ENCODE peak calls at places on chromosome 13, in four cellular contexts. R, O, N and B are unnamed samples.

GRCh38 chr13:36778083-36778671 is 40.8 kb upstream of the RFXAP start:
- DNase-seq in O (no peak), N (peak), R (no peak), B (no peak)

GRCh38 chr13:40665061-40665753 is 1.2 kb downstream of the FOXO1 start:
- DNase-seq in O (peak), N (no peak), R (no peak), B (no peak)

GRCh38 chr13:112444001-112444311 is 67.8 kb downstream of the SPACA7 start:
- DNase-seq in R (peak), N (peak), O (peak), B (peak)

GRCh38 chr13:98570929-98571372 is 6.0 kb downstream of the STK24 start:
- DNase-seq in R (no peak), N (peak), O (peak), B (no peak)

GRCh38 chr13:69579351-69579750 is 528.3 kb upstream of the ATXN8OS start:
- DNase-seq in R (no peak), N (no peak), O (no peak), B (no peak)

GRCh38 chr13:109389892-109390345 is 396.5 kb downstream of the IRS2 start:
- DNase-seq in R (no peak), N (no peak), O (no peak), B (no peak)

GRCh38 chr13:52707375-52707774 is 32.2 kb downstream of the CNMD start:
- DNase-seq in O (no peak), N (no peak), R (no peak), B (no peak)

GRCh38 chr13:36029171-36029570 is 102.0 kb downstream of the DCLK1 start:
- DNase-seq in R (no peak), N (no peak), O (no peak), B (no peak)

GRCh38 chr13:99386911-99387788 is 80.0 kb upstream of the GPR183 start:
- DNase-seq in R (peak), O (peak), N (peak), B (no peak)

GRCh38 chr13:114143806-114144605 is 11.6 kb upstream of the RASA3 start:
- DNase-seq in O (peak), N (peak), R (no peak), B (peak)

GRCh38 chr13:96762876-96763275 is 231.4 kb downstream of the OXGR1 start:
- DNase-seq in R (no peak), N (no peak), O (no peak), B (no peak)

GRCh38 chr13:45783346-45784043 is 68.1 kb downstream of the SIAH3 start:
- DNase-seq in O (no peak), N (no peak), R (no peak), B (no peak)

GRCh38 chr13:32063622-32064233 is 32.2 kb downstream of the FRY start:
- DNase-seq in N (no peak), R (no peak), O (no peak), B (no peak)
- TF ChIP-seq EP300 in N (no peak), R (no peak), O (no peak), B (no peak)

DNA sequence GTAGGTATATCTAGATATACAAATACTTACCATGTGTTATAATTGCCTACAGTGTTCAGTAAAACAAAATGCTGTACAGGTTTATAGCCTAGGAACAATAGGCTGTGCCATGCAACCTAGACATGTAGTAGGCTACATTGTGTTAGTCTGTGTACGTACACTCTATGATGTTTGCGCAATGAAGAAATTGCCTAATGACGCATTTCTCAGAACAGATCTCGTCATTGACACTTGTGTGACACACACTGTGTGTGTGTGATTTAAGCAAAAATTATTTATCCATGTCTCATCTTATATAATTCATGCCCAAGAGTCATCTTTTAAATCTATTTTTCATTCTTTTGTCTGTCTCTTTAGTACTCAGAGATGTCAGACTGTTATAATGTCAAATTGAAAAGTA is 1888.8 kb upstream of the PCDH20 start:
- DNase-seq in R (no peak), N (no peak), O (no peak), B (no peak)
- TF ChIP-seq EP300 in R (no peak), N (no peak), O (no peak), B (no peak)

GRCh38 chr13:23751195-23751594 is 138.0 kb downstream of the MIPEP start:
- DNase-seq in O (no peak), R (no peak), N (peak), B (no peak)

GRCh38 chr13:23750383-23751121 is 138.6 kb downstream of the MIPEP start:
- DNase-seq in R (no peak), N (no peak), O (no peak), B (no peak)

GRCh38 chr13:23753523-23753922 is 135.7 kb downstream of the MIPEP start:
- DNase-seq in R (no peak), N (peak), O (no peak), B (no peak)

GRCh38 chr13:23754506-23754905 is 134.7 kb downstream of the MIPEP start:
- DNase-seq in R (no peak), N (peak), O (no peak), B (no peak)

GRCh38 chr13:23752111-23753001 is 136.8 kb downstream of the MIPEP start:
- DNase-seq in N (no peak), R (no peak), O (no peak), B (no peak)
- TF ChIP-seq EP300 in N (no peak), R (no peak), O (no peak), B (no peak)

GRCh38 chr13:50701469-50701868 is 142.0 kb downstream of the DLEU7 start:
- DNase-seq in O (no peak), R (no peak), N (no peak), B (no peak)
- TF ChIP-seq EP300 in O (no peak), R (no peak), N (no peak), B (no peak)

GRCh38 chr13:84810781-84811180 is 928.5 kb upstream of the SLITRK1 start:
- DNase-seq in O (no peak), R (no peak), N (no peak), B (no peak)

GRCh38 chr13:84816567-84817133 is 934.4 kb upstream of the SLITRK1 start:
- DNase-seq in R (no peak), O (no peak), N (no peak), B (no peak)

GRCh38 chr13:84812789-84813188 is 930.5 kb upstream of the SLITRK1 start:
- DNase-seq in N (no peak), O (no peak), R (no peak), B (no peak)

DNA sequence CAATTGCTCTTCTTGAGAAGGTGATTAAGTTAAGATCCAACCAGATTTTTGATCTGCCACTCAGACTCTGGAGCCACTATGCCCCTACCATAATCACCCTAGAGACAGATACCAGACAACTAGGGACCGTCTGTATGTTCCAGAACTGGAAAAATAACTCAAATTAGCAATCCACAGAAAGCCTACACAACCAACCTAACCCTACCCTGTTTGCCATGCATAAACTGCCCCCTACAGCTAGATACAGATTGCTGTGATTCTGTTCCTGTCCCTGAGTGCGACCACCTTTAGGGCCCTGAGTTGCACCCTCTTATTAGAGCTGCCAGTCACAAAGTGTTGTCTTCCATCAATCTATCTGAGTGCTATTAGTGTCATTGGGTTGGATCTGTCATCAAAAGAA is 929.8 kb upstream of the SLITRK1 start:
- DNase-seq in O (no peak), N (no peak), R (no peak), B (no peak)
- TF ChIP-seq EP300 in O (no peak), N (no peak), R (no peak), B (no peak)